ENCODE peak calls at places on chromosome 9, in nine cellular contexts. One of them, this sample, is unnamed.

GRCh38 chr9:113492343-113493079 is 29.0 kb downstream of the RGS3 start:
- DNase-seq in mesendoderm: no peak
- DNase-seq in stomach: no peak
- DNase-seq in uterus: no peak
- DNase-seq in tibial nerve: no peak
- DNase-seq in adrenal gland: peak; percentile 86
- DNase-seq in GM23338: no peak
- DNase-seq in transverse colon: no peak
- DNase-seq in aorta: no peak
- DNase-seq in this sample: no peak

GRCh38 chr9:33375841-33376321 is 26.5 kb downstream of the AQP7 start:
- DNase-seq in stomach: no peak
- DNase-seq in GM23338: peak; percentile 2
- DNase-seq in tibial nerve: no peak
- DNase-seq in uterus: peak; percentile 50
- DNase-seq in transverse colon: no peak
- DNase-seq in mesendoderm: peak; percentile 24
- DNase-seq in adrenal gland: no peak
- DNase-seq in aorta: no peak
- DNase-seq in this sample: no peak

GRCh38 chr9:110146371-110146770 is 61.6 kb downstream of the C9orf152 start:
- DNase-seq in stomach: no peak
- DNase-seq in uterus: no peak
- DNase-seq in aorta: no peak
- DNase-seq in adrenal gland: no peak
- DNase-seq in GM23338: no peak
- DNase-seq in tibial nerve: no peak
- DNase-seq in mesendoderm: no peak
- DNase-seq in transverse colon: no peak
- DNase-seq in this sample: no peak

GRCh38 chr9:15299374-15299939 is 7.6 kb downstream of the TTC39B start:
- DNase-seq in transverse colon: no peak
- DNase-seq in adrenal gland: no peak
- DNase-seq in stomach: no peak
- DNase-seq in GM23338: no peak
- DNase-seq in aorta: no peak
- DNase-seq in uterus: no peak
- DNase-seq in tibial nerve: no peak
- DNase-seq in mesendoderm: peak; percentile 61
- DNase-seq in this sample: no peak

GRCh38 chr9:109329274-109330258 is 8.7 kb upstream of the EPB41L4B start:
- DNase-seq in transverse colon: peak; percentile 82
- DNase-seq in adrenal gland: peak; percentile 86
- DNase-seq in tibial nerve: peak; percentile 45
- DNase-seq in GM23338: peak; percentile 38
- DNase-seq in uterus: no peak
- DNase-seq in mesendoderm: peak; percentile 25
- DNase-seq in stomach: peak; percentile 88
- DNase-seq in aorta: peak; percentile 77
- DNase-seq in this sample: peak; percentile 80

GRCh38 chr9:130713286-130713975 is 19.9 kb downstream of the EXOSC2 start:
- DNase-seq in tibial nerve: peak; percentile 48
- DNase-seq in transverse colon: peak; percentile 29
- DNase-seq in mesendoderm: peak; percentile 56
- DNase-seq in adrenal gland: peak; percentile 82
- DNase-seq in stomach: no peak
- DNase-seq in uterus: peak; percentile 40
- DNase-seq in aorta: peak; percentile 66
- DNase-seq in GM23338: peak; percentile 65
- DNase-seq in this sample: peak; percentile 54

GRCh38 chr9:112487008-112487798 is 576 bp downstream of the KIAA1958 start:
- DNase-seq in tibial nerve: no peak
- DNase-seq in uterus: peak; percentile 53
- DNase-seq in adrenal gland: peak; percentile 83
- DNase-seq in GM23338: peak; percentile 71
- DNase-seq in transverse colon: peak; percentile 69
- DNase-seq in aorta: peak; percentile 74
- DNase-seq in stomach: peak; percentile 65
- DNase-seq in mesendoderm: peak; percentile 62
- DNase-seq in this sample: peak; percentile 67

GRCh38 chr9:2615532-2615931 is 6.1 kb upstream of the VLDLR start:
- DNase-seq in transverse colon: no peak
- DNase-seq in mesendoderm: no peak
- DNase-seq in GM23338: no peak
- DNase-seq in tibial nerve: no peak
- DNase-seq in uterus: no peak
- DNase-seq in stomach: no peak
- DNase-seq in adrenal gland: no peak
- DNase-seq in aorta: no peak
- DNase-seq in this sample: no peak

GRCh38 chr9:134209731-134210311 is 45.5 kb upstream of the RNU6ATAC start:
- DNase-seq in stomach: no peak
- DNase-seq in uterus: peak; percentile 13
- DNase-seq in aorta: peak; percentile 32
- DNase-seq in transverse colon: no peak
- DNase-seq in mesendoderm: no peak
- DNase-seq in GM23338: no peak
- DNase-seq in adrenal gland: no peak
- DNase-seq in tibial nerve: no peak
- DNase-seq in this sample: no peak

GRCh38 chr9:14179449-14179848 is 134.5 kb downstream of the NFIB start:
- DNase-seq in stomach: peak; percentile 73
- DNase-seq in mesendoderm: no peak
- DNase-seq in GM23338: no peak
- DNase-seq in tibial nerve: no peak
- DNase-seq in uterus: no peak
- DNase-seq in transverse colon: peak; percentile 20
- DNase-seq in adrenal gland: no peak
- DNase-seq in aorta: no peak
- DNase-seq in this sample: peak; percentile 56

GRCh38 chr9:96057155-96057554 is 181.7 kb downstream of the ERCC6L2 start:
- DNase-seq in mesendoderm: no peak
- DNase-seq in uterus: no peak
- DNase-seq in tibial nerve: no peak
- DNase-seq in aorta: no peak
- DNase-seq in GM23338: no peak
- DNase-seq in adrenal gland: no peak
- DNase-seq in stomach: no peak
- DNase-seq in transverse colon: no peak
- DNase-seq in this sample: no peak

GRCh38 chr9:130308081-130308571 is 42.6 kb downstream of the HMCN2 start:
- DNase-seq in aorta: peak; percentile 17
- DNase-seq in GM23338: no peak
- DNase-seq in uterus: no peak
- DNase-seq in adrenal gland: peak; percentile 78
- DNase-seq in tibial nerve: no peak
- DNase-seq in stomach: no peak
- DNase-seq in transverse colon: no peak
- DNase-seq in mesendoderm: no peak
- DNase-seq in this sample: no peak

GRCh38 chr9:115694014-115694413 is 459.6 kb upstream of the PAPPA start:
- DNase-seq in GM23338: peak; percentile 80
- DNase-seq in aorta: no peak
- DNase-seq in transverse colon: peak; percentile 8
- DNase-seq in tibial nerve: no peak
- DNase-seq in mesendoderm: peak; percentile 85
- DNase-seq in uterus: no peak
- DNase-seq in stomach: no peak
- DNase-seq in adrenal gland: no peak
- DNase-seq in this sample: no peak

GRCh38 chr9:17401858-17402257 is 177.0 kb upstream of the SH3GL2 start:
- DNase-seq in uterus: no peak
- DNase-seq in transverse colon: no peak
- DNase-seq in tibial nerve: no peak
- DNase-seq in aorta: no peak
- DNase-seq in GM23338: no peak
- DNase-seq in mesendoderm: no peak
- DNase-seq in adrenal gland: no peak
- DNase-seq in stomach: no peak
- DNase-seq in this sample: no peak

GRCh38 chr9:33180526-33181184 is 13.5 kb upstream of the B4GALT1 start:
- DNase-seq in GM23338: no peak
- DNase-seq in uterus: no peak
- DNase-seq in stomach: no peak
- DNase-seq in adrenal gland: no peak
- DNase-seq in aorta: no peak
- DNase-seq in mesendoderm: peak; percentile 60
- DNase-seq in transverse colon: no peak
- DNase-seq in tibial nerve: no peak
- DNase-seq in this sample: no peak

GRCh38 chr9:81410201-81410600 is 279.1 kb downstream of the TLE1 start:
- DNase-seq in tibial nerve: no peak
- DNase-seq in adrenal gland: no peak
- DNase-seq in aorta: no peak
- DNase-seq in stomach: no peak
- DNase-seq in transverse colon: no peak
- DNase-seq in mesendoderm: no peak
- DNase-seq in GM23338: no peak
- DNase-seq in uterus: no peak
- DNase-seq in this sample: no peak

GRCh38 chr9:15018238-15018637 is 108.0 kb upstream of the FREM1 start:
- DNase-seq in GM23338: peak; percentile 7
- DNase-seq in stomach: no peak
- DNase-seq in aorta: no peak
- DNase-seq in adrenal gland: no peak
- DNase-seq in uterus: no peak
- DNase-seq in mesendoderm: peak; percentile 49
- DNase-seq in transverse colon: no peak
- DNase-seq in tibial nerve: no peak
- DNase-seq in this sample: no peak

GRCh38 chr9:109968332-109968657 is 188.3 kb downstream of the PALM2AKAP2 start:
- DNase-seq in GM23338: no peak
- DNase-seq in uterus: no peak
- DNase-seq in aorta: no peak
- DNase-seq in stomach: no peak
- DNase-seq in adrenal gland: no peak
- DNase-seq in transverse colon: no peak
- DNase-seq in mesendoderm: no peak
- DNase-seq in tibial nerve: no peak
- DNase-seq in this sample: no peak

GRCh38 chr9:36039696-36040095 is 3.0 kb downstream of the RECK start:
- DNase-seq in transverse colon: no peak
- DNase-seq in aorta: no peak
- DNase-seq in mesendoderm: no peak
- DNase-seq in tibial nerve: no peak
- DNase-seq in uterus: no peak
- DNase-seq in stomach: no peak
- DNase-seq in adrenal gland: no peak
- DNase-seq in GM23338: no peak
- DNase-seq in this sample: no peak

GRCh38 chr9:69463497-69464068 is 138.6 kb downstream of the ENTREP1 start:
- DNase-seq in tibial nerve: no peak
- DNase-seq in uterus: no peak
- DNase-seq in mesendoderm: no peak
- DNase-seq in transverse colon: no peak
- DNase-seq in adrenal gland: no peak
- DNase-seq in stomach: no peak
- DNase-seq in aorta: no peak
- DNase-seq in GM23338: peak; percentile 17
- DNase-seq in this sample: no peak

GRCh38 chr9:91421022-91421765 is 2.4 kb downstream of the NFIL3 start:
- DNase-seq in uterus: peak; percentile 52
- DNase-seq in aorta: peak; percentile 62
- DNase-seq in adrenal gland: no peak
- DNase-seq in GM23338: peak; percentile 65
- DNase-seq in tibial nerve: no peak
- DNase-seq in mesendoderm: peak; percentile 63
- DNase-seq in transverse colon: peak; percentile 30
- DNase-seq in stomach: no peak
- DNase-seq in this sample: peak; percentile 43
- H3K4me3 ChIP-seq in uterus: peak overlapping the region; percentile 72
- H3K4me3 ChIP-seq in aorta: peak overlapping the region; percentile 99
- H3K4me3 ChIP-seq in adrenal gland: peak overlapping the region; percentile 35
- H3K4me3 ChIP-seq in GM23338: peak overlapping the region; percentile 91
- H3K4me3 ChIP-seq in tibial nerve: peak overlapping the region; percentile 64
- H3K4me3 ChIP-seq in mesendoderm: peak overlapping the region; percentile 39
- H3K4me3 ChIP-seq in transverse colon: peak overlapping the region; percentile 83
- H3K4me3 ChIP-seq in stomach: peak overlapping the region; percentile 64
- H3K4me3 ChIP-seq in this sample: peak overlapping the region; percentile 64

DNA sequence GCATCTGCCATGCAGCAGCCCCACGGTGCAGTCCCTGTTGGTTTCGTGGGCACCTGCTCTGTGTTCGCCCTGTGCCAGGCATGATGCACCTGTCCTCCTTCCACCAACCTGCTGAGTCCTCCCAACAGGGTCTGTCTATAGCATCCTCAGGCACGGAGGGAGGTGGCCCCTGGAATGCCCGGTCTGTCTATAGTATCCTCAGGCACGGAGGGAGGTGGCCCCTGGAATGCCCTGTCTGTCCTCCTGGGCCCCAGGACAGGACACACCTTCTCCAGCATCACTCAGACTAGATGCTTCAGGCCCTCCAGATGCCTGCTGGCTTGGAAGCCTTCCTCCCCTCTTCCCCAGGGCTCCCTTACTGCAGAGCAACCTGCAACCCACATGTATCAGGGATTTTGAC is 9.9 kb upstream of the PHYHD1 start:
- DNase-seq in aorta: no peak
- DNase-seq in uterus: no peak
- DNase-seq in transverse colon: no peak
- DNase-seq in GM23338: no peak
- DNase-seq in adrenal gland: no peak
- DNase-seq in tibial nerve: no peak
- DNase-seq in stomach: no peak
- DNase-seq in mesendoderm: no peak
- DNase-seq in this sample: no peak
- H3K4me1 ChIP-seq in aorta: no peaks in the 10 kb centered on the region
- H3K4me1 ChIP-seq in uterus: no peaks in the 10 kb centered on the region
- H3K4me1 ChIP-seq in transverse colon: peaks cover 31% of the 10 kb centered on the region
- H3K4me1 ChIP-seq in GM23338: peaks cover 13% of the 10 kb centered on the region
- H3K4me1 ChIP-seq in adrenal gland: peaks cover 29% of the 10 kb centered on the region
- H3K4me1 ChIP-seq in tibial nerve: no peaks in the 10 kb centered on the region
- H3K4me1 ChIP-seq in stomach: peaks cover 49% of the 10 kb centered on the region
- H3K4me1 ChIP-seq in mesendoderm: peaks cover 9% of the 10 kb centered on the region
- H3K4me1 ChIP-seq in this sample: no peaks in the 10 kb centered on the region

GRCh38 chr9:21965401-21965951 is 28.7 kb downstream of the CDKN2A start:
- DNase-seq in aorta: peak; percentile 71
- DNase-seq in GM23338: peak; percentile 84
- DNase-seq in stomach: peak; percentile 67
- DNase-seq in tibial nerve: no peak
- DNase-seq in uterus: no peak
- DNase-seq in transverse colon: peak; percentile 70
- DNase-seq in mesendoderm: peak; percentile 87
- DNase-seq in adrenal gland: peak; percentile 68
- DNase-seq in this sample: peak; percentile 64
- H3K4me3 ChIP-seq in aorta: no peak overlapping the region
- H3K4me3 ChIP-seq in GM23338: peak overlapping the region; percentile 58
- H3K4me3 ChIP-seq in stomach: peak overlapping the region; percentile 44
- H3K4me3 ChIP-seq in tibial nerve: no peak overlapping the region
- H3K4me3 ChIP-seq in uterus: no peak overlapping the region
- H3K4me3 ChIP-seq in transverse colon: peak overlapping the region; percentile 15
- H3K4me3 ChIP-seq in mesendoderm: peak overlapping the region; percentile 2
- H3K4me3 ChIP-seq in adrenal gland: no peak overlapping the region
- H3K4me3 ChIP-seq in this sample: peak overlapping the region; percentile 21

DNA sequence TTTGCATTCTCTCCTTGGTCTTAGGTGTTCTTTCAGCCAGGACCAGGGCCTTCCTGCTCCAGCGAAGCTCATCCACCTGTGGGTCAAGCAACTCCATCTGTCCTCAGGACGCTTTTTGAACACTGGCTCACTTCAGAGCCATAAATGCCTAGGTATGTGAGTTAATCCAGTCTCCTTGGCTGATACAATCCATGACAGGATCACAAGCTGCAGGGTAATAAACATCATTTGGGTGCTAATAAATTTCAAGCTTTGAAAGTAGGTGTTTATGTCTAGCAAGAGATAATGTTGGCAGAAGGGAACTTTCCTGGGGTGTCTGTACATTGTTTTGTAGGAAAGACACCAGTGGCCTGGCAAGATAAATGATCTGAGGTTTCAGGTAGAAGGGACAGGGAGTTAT is 159.2 kb upstream of the TUT7 start:
- DNase-seq in uterus: no peak
- DNase-seq in stomach: no peak
- DNase-seq in tibial nerve: no peak
- DNase-seq in aorta: no peak
- DNase-seq in mesendoderm: no peak
- DNase-seq in transverse colon: no peak
- DNase-seq in adrenal gland: no peak
- DNase-seq in GM23338: no peak
- DNase-seq in this sample: no peak
- H3K4me1 ChIP-seq in uterus: no peaks in the 10 kb centered on the region
- H3K4me1 ChIP-seq in stomach: no peaks in the 10 kb centered on the region
- H3K4me1 ChIP-seq in tibial nerve: no peaks in the 10 kb centered on the region
- H3K4me1 ChIP-seq in aorta: no peaks in the 10 kb centered on the region
- H3K4me1 ChIP-seq in mesendoderm: no peaks in the 10 kb centered on the region
- H3K4me1 ChIP-seq in transverse colon: no peaks in the 10 kb centered on the region
- H3K4me1 ChIP-seq in adrenal gland: no peaks in the 10 kb centered on the region
- H3K4me1 ChIP-seq in GM23338: no peaks in the 10 kb centered on the region
- H3K4me1 ChIP-seq in this sample: no peaks in the 10 kb centered on the region

This sample was measured in colonic mucosa.